ENCODE peak calls at places on chromosomes 11 and 22, in five cellular contexts. V is activated CD4-positive, alpha-beta T cell treated with anti-CD3 and anti-CD28 coated beads, Interleukin-2, amount 50 U/mL, for 1 hour; L is AG10803; S is HEK293T; M is AML-193. B is an unnamed sample.

GRCh38 chr11:61791737-61792309 is 576 bp downstream of the TMEM258 start:
- DNase-seq in V (peak), L (peak), S (peak), M (peak), B (peak)

GRCh38 chr11:45333023-45333422 is 46.9 kb upstream of the SYT13 start:
- DNase-seq in V (no peak), L (no peak), S (no peak), M (no peak), B (no peak)

GRCh38 chr11:74282863-74283484 is 28.5 kb downstream of the P4HA3 start:
- DNase-seq in V (no peak), L (no peak), S (no peak), M (no peak), B (no peak)

GRCh38 chr11:45922425-45923082 is at the start of gene LARGE2:
- DNase-seq in V (no peak), L (no peak), S (peak), M (no peak), B (no peak)

GRCh38 chr11:27524155-27524554 is 17.6 kb upstream of the LIN7C start:
- DNase-seq in V (no peak), L (peak), S (no peak), M (no peak), B (peak)

GRCh38 chr11:81870066-81870412 is 863.6 kb downstream of the FAM181B start:
- DNase-seq in V (no peak), L (no peak), S (no peak), M (no peak), B (no peak)

GRCh38 chr22:25909988-25910387 is 168.0 kb downstream of the MYO18B start:
- DNase-seq in V (no peak), L (no peak), S (no peak), M (no peak), B (no peak)

GRCh38 chr22:47407626-47408025 is 645.2 kb downstream of the TBC1D22A start:
- DNase-seq in V (no peak), L (no peak), S (no peak), M (no peak), B (no peak)

GRCh38 chr22:38456272-38456837 is 1.4 kb upstream of the KCNJ4 start:
- DNase-seq in V (no peak), L (no peak), S (no peak), M (no peak), B (no peak)

GRCh38 chr11:1983601-1983961 is 14.1 kb downstream of the H19 start:
- DNase-seq in V (no peak), L (no peak), S (no peak), M (no peak), B (no peak)

GRCh38 chr11:120306519-120307242 is 18.4 kb upstream of the TLCD5 start:
- DNase-seq in V (no peak), L (peak), S (peak), M (no peak), B (peak)

GRCh38 chr11:2930705-2931415 is 1.6 kb upstream of the PHLDA2 start:
- DNase-seq in V (peak), L (no peak), S (peak), M (no peak), B (peak)

GRCh38 chr11:98495601-98496000 is 525.1 kb upstream of the CNTN5 start:
- DNase-seq in V (no peak), L (no peak), S (no peak), M (no peak), B (no peak)

GRCh38 chr11:130118636-130119387 is 40.8 kb upstream of the ST14 start:
- DNase-seq in V (no peak), L (no peak), S (no peak), M (peak), B (no peak)

GRCh38 chr22:43203471-43203981 is 16.6 kb upstream of the TTLL12 start:
- DNase-seq in V (no peak), L (no peak), S (no peak), M (no peak), B (no peak)

GRCh38 chr11:129458756-129459535 is 83.3 kb downstream of the BARX2 start:
- DNase-seq in V (no peak), L (no peak), S (peak), M (no peak), B (no peak)

GRCh38 chr11:70567680-70568503 is 169.6 kb downstream of the CTTN start:
- DNase-seq in V (no peak), L (peak), S (no peak), M (no peak), B (peak)

GRCh38 chr11:118907051-118907748 is 18.5 kb downstream of the BCL9L start:
- DNase-seq in V (peak), L (peak), S (peak), M (peak), B (peak)

GRCh38 chr11:116929393-116930090 is 92.1 kb upstream of the APOA1 start:
- DNase-seq in V (no peak), L (no peak), S (no peak), M (no peak), B (no peak)

GRCh38 chr11:76787911-76788596 is 4.9 kb downstream of the TSKU start:
- DNase-seq in V (no peak), L (peak), S (no peak), M (no peak), B (peak)

GRCh38 chr11:130203766-130204702 is 44.5 kb downstream of the ST14 start:
- DNase-seq in V (no peak), L (no peak), S (no peak), M (no peak), B (no peak)

GRCh38 chr11:57460017-57460755 is at the start of gene RTN4RL2:
- DNase-seq in V (peak), L (peak), S (peak), M (peak), B (peak)

GRCh38 chr11:31687256-31687655 is 123.9 kb downstream of the PAX6 start:
- DNase-seq in V (no peak), L (peak), S (no peak), M (no peak), B (no peak)

GRCh38 chr11:125036933-125037332 is 26.2 kb upstream of the SLC37A2 start:
- DNase-seq in V (no peak), L (peak), S (no peak), M (no peak), B (peak)

GRCh38 chr11:46917109-46918086 is 952 bp downstream of the LRP4 start:
- DNase-seq in V (no peak), L (no peak), S (no peak), M (no peak), B (no peak)

GRCh38 chr22:48536691-48537591 is 1290.7 kb downstream of the BRD1 start:
- DNase-seq in V (no peak), L (peak), S (no peak), M (no peak), B (no peak)

GRCh38 chr11:109696191-109696897 is 274.4 kb downstream of the C11orf87 start:
- DNase-seq in V (no peak), L (peak), S (no peak), M (no peak), B (peak)

GRCh38 chr11:74948546-74948897 is 369 bp downstream of the XRRA1 start:
- DNase-seq in V (no peak), L (peak), S (no peak), M (no peak), B (peak)

GRCh38 chr11:9615031-9615451 is 41.6 kb downstream of the WEE1 start:
- DNase-seq in V (no peak), L (peak), S (no peak), M (peak), B (no peak)

GRCh38 chr11:76209671-76209955 is 3.3 kb upstream of the WNT11 start:
- DNase-seq in V (no peak), L (no peak), S (no peak), M (no peak), B (no peak)

GRCh38 chr11:57144075-57144474 is 37.7 kb upstream of the LRRC55 start:
- DNase-seq in V (no peak), L (no peak), S (peak), M (no peak), B (no peak)

GRCh38 chr22:35568751-35569725 is 28.4 kb downstream of the RASD2 start:
- DNase-seq in V (no peak), L (peak), S (no peak), M (no peak), B (peak)

GRCh38 chr11:83625336-83625735 is 339.2 kb upstream of the CCDC90B start:
- DNase-seq in V (no peak), L (no peak), S (no peak), M (no peak), B (no peak)

GRCh38 chr11:78825531-78825930 is 250.9 kb upstream of the NARS2 start:
- DNase-seq in V (no peak), L (peak), S (no peak), M (no peak), B (no peak)

GRCh38 chr22:22745225-22746060 is 101.0 kb downstream of the GGTLC2 start:
- DNase-seq in V (peak), L (peak), S (peak), M (peak), B (peak)

GRCh38 chr11:35131760-35132159 is 7.2 kb upstream of the CD44 start:
- DNase-seq in V (no peak), L (no peak), S (no peak), M (no peak), B (no peak)

GRCh38 chr11:107198490-107199007 is 180.3 kb upstream of the GUCY1A2 start:
- DNase-seq in V (no peak), L (no peak), S (no peak), M (no peak), B (no peak)

GRCh38 chr11:73176145-73176891 is 34.2 kb upstream of the FCHSD2 start:
- DNase-seq in V (no peak), L (no peak), S (no peak), M (no peak), B (no peak)

GRCh38 chr11:12862761-12863469 is 146.2 kb upstream of the RASSF10 start:
- DNase-seq in V (no peak), L (peak), S (peak), M (no peak), B (peak)

GRCh38 chr11:69352715-69353325 is 58.9 kb downstream of the MYEOV start:
- DNase-seq in V (no peak), L (peak), S (no peak), M (no peak), B (peak)